ENCODE peak calls at places on chromosomes 6 and 20, in five cellular contexts. C is PC-9, R is neuronal stem cell, P is HCT116, B is endothelial cell of umbilical vein. Y is an unnamed sample.

GRCh38 chr20:61502433-61502832 is 250.4 kb downstream of the CDH4 start:
- DNase-seq in C (no peak), R (no peak), B (no peak), P (no peak), Y (no peak)

GRCh38 chr20:35492352-35492751 is 37.0 kb downstream of the CEP250 start:
- DNase-seq in R (no peak), C (no peak), P (no peak), B (no peak), Y (no peak)

GRCh38 chr6:133128191-133128590 is 113.0 kb upstream of the EYA4 start:
- DNase-seq in P (no peak), C (no peak), R (no peak), B (no peak), Y (peak; percentile 23)

GRCh38 chr6:112912351-112913101 is 565.4 kb downstream of the RFPL4B start:
- DNase-seq in P (no peak), R (no peak), C (no peak), B (peak; percentile 84), Y (peak; percentile 3)

GRCh38 chr6:106446287-106446885 is 85.9 kb downstream of the CRYBG1 start:
- DNase-seq in R (no peak), B (peak; percentile 26), P (no peak), C (no peak), Y (no peak)

GRCh38 chr20:24632581-24632980 is 163.2 kb downstream of the SYNDIG1 start:
- DNase-seq in R (no peak), B (no peak), P (no peak), C (no peak), Y (peak; percentile 17)

GRCh38 chr20:61159940-61160688 is 91.9 kb upstream of the CDH4 start:
- DNase-seq in R (no peak), B (no peak), P (no peak), C (no peak), Y (no peak)

GRCh38 chr6:89073840-89074239 is 6.7 kb upstream of the PNRC1 start:
- DNase-seq in C (no peak), R (no peak), B (no peak), P (no peak), Y (no peak)

GRCh38 chr6:137728386-137729349 is 138.4 kb upstream of the TNFAIP3 start:
- DNase-seq in B (peak; percentile 31), R (no peak), C (peak; percentile 74), P (no peak), Y (peak; percentile 49)

GRCh38 chr20:57386762-57387161 is 4.4 kb upstream of the RBM38 start:
- DNase-seq in R (no peak), B (no peak), C (no peak), P (no peak), Y (no peak)

GRCh38 chr6:130787726-130788500 is 39.3 kb upstream of the SMLR1 start:
- DNase-seq in P (no peak), C (no peak), B (no peak), R (no peak), Y (no peak)

GRCh38 chr6:51028271-51028670 is 209.6 kb downstream of the TFAP2B start:
- DNase-seq in P (no peak), B (no peak), R (no peak), C (no peak), Y (no peak)

GRCh38 chr20:46789339-46789984 is 80.0 kb downstream of the SLC2A10 start:
- DNase-seq in R (no peak), B (no peak), C (no peak), P (no peak), Y (no peak)

GRCh38 chr20:24827603-24828295 is 121.3 kb upstream of the CST7 start:
- DNase-seq in C (no peak), B (no peak), P (no peak), R (no peak), Y (no peak)

GRCh38 chr6:42009844-42010184 is 40.5 kb upstream of the TAF8 start:
- DNase-seq in C (no peak), P (no peak), B (no peak), R (no peak), Y (no peak)

GRCh38 chr6:30687659-30688431 is 1.4 kb upstream of the PPP1R18 start:
- DNase-seq in C (peak; percentile 38), B (no peak), R (no peak), P (no peak), Y (no peak)
- H2AFZ ChIP-seq in C (peak overlapping the region; percentile 92), B (no peak overlapping the region), R (peak overlapping the region; percentile 87), P (no peak overlapping the region), Y (no peak overlapping the region)

GRCh38 chr6:47479874-47480273 is 2.3 kb downstream of the CD2AP start:
- DNase-seq in P (no peak), B (no peak), C (no peak), R (no peak), Y (no peak)

GRCh38 chr6:47476794-47477496 is 644 bp upstream of the CD2AP start:
- DNase-seq in C (no peak), P (no peak), R (no peak), B (no peak), Y (no peak)

GRCh38 chr6:47479156-47479541 is 1.6 kb downstream of the CD2AP start:
- DNase-seq in P (no peak), B (no peak), C (no peak), R (no peak), Y (no peak)

GRCh38 chr6:47477497-47478232 is at the start of gene CD2AP:
- DNase-seq in R (peak; percentile 88), C (peak; percentile 85), P (peak; percentile 80), B (peak; percentile 82), Y (peak; percentile 96)

DNA sequence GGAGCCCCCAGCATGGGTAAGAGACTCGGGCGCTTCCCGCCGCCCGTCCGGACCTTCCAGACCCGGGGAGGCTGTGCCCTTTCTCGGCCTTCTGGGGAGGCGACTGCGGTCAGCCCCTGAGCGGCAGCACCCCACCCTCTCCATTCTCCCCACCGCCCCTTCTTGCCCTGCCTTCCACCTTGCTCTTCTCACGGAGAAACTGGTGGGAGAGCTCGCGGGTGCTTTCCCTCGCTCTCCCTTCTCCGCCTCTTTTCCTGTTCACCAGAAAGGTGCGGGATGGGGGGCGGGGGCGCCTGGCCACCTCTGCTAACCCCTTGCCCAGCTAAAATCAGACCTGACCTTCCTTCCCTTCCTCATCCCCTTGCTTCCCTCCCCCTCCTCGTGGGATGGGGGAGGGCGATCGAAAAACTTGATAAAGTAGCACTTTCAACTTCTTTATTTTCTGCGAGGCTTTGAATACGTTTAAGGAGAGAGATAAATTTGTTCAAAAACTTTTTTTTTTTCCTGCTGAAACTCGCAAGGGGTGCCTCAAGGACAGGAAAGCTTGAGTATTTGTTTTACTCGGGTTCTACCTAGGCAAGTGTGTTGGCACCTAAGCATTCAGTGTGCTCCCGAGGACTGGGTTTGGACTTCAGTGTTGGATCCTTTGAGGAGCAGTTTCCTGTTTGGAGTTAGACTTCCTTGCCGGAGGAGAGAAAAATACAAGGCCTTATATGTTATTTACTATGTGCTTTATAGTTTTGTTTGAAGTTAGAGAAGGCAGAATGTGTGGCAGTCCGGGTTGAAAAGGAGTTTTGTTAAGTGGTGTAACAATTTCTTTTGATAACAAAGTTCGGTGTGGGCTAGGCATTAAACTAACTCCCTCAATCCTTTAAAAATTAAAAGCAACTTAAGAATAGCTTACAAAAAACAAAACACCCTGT is 905 bp downstream of the CD2AP start:
- DNase-seq in C (no peak), B (peak; percentile 63), P (no peak), R (no peak), Y (peak; percentile 38)
- H3K4me1 ChIP-seq in C (peaks cover 46% of the 10 kb centered on the region), B (peaks cover 31% of the 10 kb centered on the region), P (peaks cover 20% of the 10 kb centered on the region), R (peaks cover 2% of the 10 kb centered on the region), Y (peaks cover 35% of the 10 kb centered on the region)

GRCh38 chr6:160188773-160189172 is 67.2 kb downstream of the SLC22A1 start:
- DNase-seq in C (no peak), R (no peak), P (no peak), B (no peak), Y (no peak)
- H2AFZ ChIP-seq in C (no peak overlapping the region), R (no peak overlapping the region), P (no peak overlapping the region), B (no peak overlapping the region), Y (peak overlapping the region; percentile 26)

GRCh38 chr20:50260480-50261221 is 70.0 kb downstream of the CEBPB start:
- DNase-seq in P (no peak), B (no peak), C (peak; percentile 35), R (no peak), Y (no peak)
- H3K4me1 ChIP-seq in P (peaks cover 27% of the 10 kb centered on the region), B (no peaks in the 10 kb centered on the region), C (peaks cover 69% of the 10 kb centered on the region), R (no peaks in the 10 kb centered on the region), Y (no peaks in the 10 kb centered on the region)

DNA sequence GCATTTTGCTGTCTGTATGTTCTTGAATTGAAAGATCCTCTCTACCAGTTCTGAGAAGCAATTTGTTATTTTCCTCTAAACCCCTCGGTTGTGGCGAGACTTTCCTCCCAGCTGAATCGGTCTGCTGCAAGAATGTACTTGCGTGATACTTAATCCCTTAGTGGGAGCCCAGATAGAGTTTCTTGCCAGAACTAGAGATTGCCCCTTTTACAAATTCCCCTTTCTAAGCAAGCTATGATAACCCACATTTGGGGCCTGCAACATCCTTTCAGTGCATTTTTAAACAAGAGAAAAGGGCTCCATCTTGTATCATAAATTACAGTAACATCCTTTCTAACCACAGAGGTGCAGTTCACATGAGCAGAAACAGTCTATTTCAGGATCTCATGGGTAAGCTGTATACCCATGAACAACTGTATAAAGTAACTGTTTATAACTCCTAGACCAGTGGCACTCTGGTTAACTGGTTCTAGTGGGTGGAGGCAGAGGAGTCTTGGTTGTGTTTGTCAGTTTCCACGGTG is 112.9 kb upstream of the ZNF217 start:
- DNase-seq in R (no peak), C (no peak), B (no peak), P (no peak), Y (peak; percentile 38)
- H2AFZ ChIP-seq in R (peak overlapping the region; percentile 63), C (no peak overlapping the region), B (no peak overlapping the region), P (no peak overlapping the region), Y (peak overlapping the region; percentile 83)

DNA sequence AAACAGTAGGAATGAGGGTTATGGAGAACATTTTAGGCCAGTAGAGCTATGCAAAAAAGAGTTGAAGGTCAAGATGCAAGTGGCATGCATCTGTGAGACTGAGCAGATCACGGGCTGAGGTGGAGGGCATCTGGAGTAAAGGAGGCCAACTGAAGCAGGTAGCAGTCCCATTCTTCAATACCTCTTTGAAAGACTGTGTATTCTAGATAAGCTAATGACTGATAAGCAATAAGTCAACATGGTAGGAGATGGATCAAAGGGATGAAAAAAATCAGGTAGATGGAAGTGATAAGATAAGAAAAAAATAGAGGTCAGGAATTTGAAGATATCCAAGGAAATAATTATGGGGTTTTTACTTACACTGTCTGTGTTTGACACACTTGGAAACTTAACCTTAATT is 55.6 kb downstream of the ARMC2 start:
- DNase-seq in C (no peak), R (no peak), P (no peak), B (no peak), Y (no peak)
- H3K4me1 ChIP-seq in C (no peaks in the 10 kb centered on the region), R (peaks cover 3% of the 10 kb centered on the region), P (no peaks in the 10 kb centered on the region), B (peaks cover 15% of the 10 kb centered on the region), Y (peaks cover 6% of the 10 kb centered on the region)

Y was measured in neural progenitor cell.